ENCODE peak calls at places on chromosomes 5 and 9, in seven cellular contexts. One of them, this sample, is unnamed.

GRCh38 chr9:304519-305185 is 90.0 kb downstream of the DOCK8 start:
- DNase-seq in Caki2: no peak
- DNase-seq in HL-60: no peak
- DNase-seq in stimulated activated naive CD8-positive, alpha-beta T cell treated with anti-CD3 and anti-CD28 coated beads, Interleukin-15, amount 100 ng/mL, for 72 hours: no peak
- DNase-seq in sigmoid colon: no peak
- DNase-seq in tibial artery: no peak
- DNase-seq in fibroblast of pulmonary artery: no peak
- DNase-seq in this sample: no peak

GRCh38 chr9:86500031-86500430 is 145.8 kb upstream of the TUT7 start:
- DNase-seq in Caki2: no peak
- DNase-seq in HL-60: no peak
- DNase-seq in stimulated activated naive CD8-positive, alpha-beta T cell treated with anti-CD3 and anti-CD28 coated beads, Interleukin-15, amount 100 ng/mL, for 72 hours: no peak
- DNase-seq in sigmoid colon: no peak
- DNase-seq in tibial artery: no peak
- DNase-seq in fibroblast of pulmonary artery: no peak
- DNase-seq in this sample: no peak

GRCh38 chr9:130536594-130537215 is 42.7 kb upstream of the FUBP3 start:
- DNase-seq in Caki2: no peak
- DNase-seq in HL-60: no peak
- DNase-seq in stimulated activated naive CD8-positive, alpha-beta T cell treated with anti-CD3 and anti-CD28 coated beads, Interleukin-15, amount 100 ng/mL, for 72 hours: no peak
- DNase-seq in sigmoid colon: no peak
- DNase-seq in tibial artery: no peak
- DNase-seq in fibroblast of pulmonary artery: no peak
- DNase-seq in this sample: no peak

GRCh38 chr5:151569132-151570046 is 21.7 kb downstream of the FAT2 start:
- DNase-seq in Caki2: peak
- DNase-seq in HL-60: no peak
- DNase-seq in stimulated activated naive CD8-positive, alpha-beta T cell treated with anti-CD3 and anti-CD28 coated beads, Interleukin-15, amount 100 ng/mL, for 72 hours: no peak
- DNase-seq in sigmoid colon: no peak
- DNase-seq in tibial artery: no peak
- DNase-seq in fibroblast of pulmonary artery: peak
- DNase-seq in this sample: no peak

GRCh38 chr9:98326402-98327248 is 71.2 kb upstream of the TBC1D2 start:
- DNase-seq in Caki2: peak
- DNase-seq in HL-60: peak
- DNase-seq in stimulated activated naive CD8-positive, alpha-beta T cell treated with anti-CD3 and anti-CD28 coated beads, Interleukin-15, amount 100 ng/mL, for 72 hours: peak
- DNase-seq in sigmoid colon: no peak
- DNase-seq in tibial artery: no peak
- DNase-seq in fibroblast of pulmonary artery: peak
- DNase-seq in this sample: no peak

GRCh38 chr9:16312962-16313546 is 557.4 kb downstream of the BNC2 start:
- DNase-seq in Caki2: no peak
- DNase-seq in HL-60: no peak
- DNase-seq in stimulated activated naive CD8-positive, alpha-beta T cell treated with anti-CD3 and anti-CD28 coated beads, Interleukin-15, amount 100 ng/mL, for 72 hours: no peak
- DNase-seq in sigmoid colon: no peak
- DNase-seq in tibial artery: no peak
- DNase-seq in fibroblast of pulmonary artery: no peak
- DNase-seq in this sample: no peak

GRCh38 chr5:39107350-39107749 is 33.2 kb upstream of the RICTOR start:
- DNase-seq in Caki2: no peak
- DNase-seq in HL-60: no peak
- DNase-seq in stimulated activated naive CD8-positive, alpha-beta T cell treated with anti-CD3 and anti-CD28 coated beads, Interleukin-15, amount 100 ng/mL, for 72 hours: no peak
- DNase-seq in sigmoid colon: no peak
- DNase-seq in tibial artery: no peak
- DNase-seq in fibroblast of pulmonary artery: no peak
- DNase-seq in this sample: no peak

GRCh38 chr5:132927355-132927754 is 36.1 kb downstream of the AFF4 start:
- DNase-seq in Caki2: no peak
- DNase-seq in HL-60: no peak
- DNase-seq in stimulated activated naive CD8-positive, alpha-beta T cell treated with anti-CD3 and anti-CD28 coated beads, Interleukin-15, amount 100 ng/mL, for 72 hours: no peak
- DNase-seq in sigmoid colon: no peak
- DNase-seq in tibial artery: no peak
- DNase-seq in fibroblast of pulmonary artery: no peak
- DNase-seq in this sample: no peak

GRCh38 chr9:113011911-113012381 is at the start of gene ZNF883:
- DNase-seq in Caki2: peak
- DNase-seq in HL-60: no peak
- DNase-seq in stimulated activated naive CD8-positive, alpha-beta T cell treated with anti-CD3 and anti-CD28 coated beads, Interleukin-15, amount 100 ng/mL, for 72 hours: peak
- DNase-seq in sigmoid colon: peak
- DNase-seq in tibial artery: no peak
- DNase-seq in fibroblast of pulmonary artery: peak
- DNase-seq in this sample: no peak

GRCh38 chr5:90940227-90940995 is 381.8 kb downstream of the ADGRV1 start:
- DNase-seq in Caki2: peak
- DNase-seq in HL-60: no peak
- DNase-seq in stimulated activated naive CD8-positive, alpha-beta T cell treated with anti-CD3 and anti-CD28 coated beads, Interleukin-15, amount 100 ng/mL, for 72 hours: peak
- DNase-seq in sigmoid colon: no peak
- DNase-seq in tibial artery: no peak
- DNase-seq in fibroblast of pulmonary artery: peak
- DNase-seq in this sample: no peak

GRCh38 chr5:144205141-144205551 is 34.5 kb downstream of the KCTD16 start:
- DNase-seq in Caki2: peak
- DNase-seq in HL-60: no peak
- DNase-seq in stimulated activated naive CD8-positive, alpha-beta T cell treated with anti-CD3 and anti-CD28 coated beads, Interleukin-15, amount 100 ng/mL, for 72 hours: no peak
- DNase-seq in sigmoid colon: no peak
- DNase-seq in tibial artery: peak
- DNase-seq in fibroblast of pulmonary artery: peak
- DNase-seq in this sample: no peak